ENCODE peak calls at places on chromosome 20, in seven cellular contexts. U, L, S, T, Z, D and B are unnamed samples. For H3K4me1, the result is how much of the 10 kb centered on the place peaks cover.

GRCh38 chr20:19205999-19206398 is 6.4 kb upstream of the SLC24A3 start:
- DNase-seq in D (peak), S (peak), T (peak), L (peak), U (peak), Z (no peak), B (peak)

GRCh38 chr20:8542115-8542486 is 410.0 kb downstream of the PLCB1 start:
- DNase-seq in U (no peak), T (no peak), Z (no peak), D (no peak), S (no peak), L (no peak), B (no peak)

GRCh38 chr20:21020656-21021004 is 85.5 kb downstream of the LINC00237 start:
- DNase-seq in D (no peak), S (no peak), U (no peak), Z (no peak), L (no peak), T (no peak), B (no peak)

GRCh38 chr20:25863536-25864325 is 167.1 kb upstream of the ZNF337 start:
- DNase-seq in S (no peak), T (no peak), D (no peak), L (peak), U (no peak), Z (no peak), B (peak)

GRCh38 chr20:1301031-1301529 is 27.9 kb downstream of the SDCBP2 start:
- DNase-seq in S (no peak), T (no peak), D (no peak), L (no peak), Z (no peak), U (peak), B (no peak)

GRCh38 chr20:38692436-38693411 is 31.6 kb upstream of the SLC32A1 start:
- DNase-seq in S (peak), L (peak), U (peak), Z (no peak), D (peak), T (peak), B (peak)

GRCh38 chr20:40294747-40295146 is 394.3 kb downstream of the MAFB start:
- DNase-seq in Z (no peak), D (no peak), T (no peak), L (no peak), U (no peak), S (no peak), B (no peak)

GRCh38 chr20:38946836-38947235 is 15.3 kb upstream of the DHX35 start:
- DNase-seq in T (no peak), Z (no peak), S (no peak), D (no peak), U (no peak), L (no peak), B (no peak)

GRCh38 chr20:58112017-58112781 is 116.3 kb downstream of the ANKRD60 start:
- DNase-seq in D (no peak), T (no peak), Z (no peak), S (no peak), U (peak), L (no peak), B (peak)

GRCh38 chr20:528923-529594 is 14.5 kb downstream of the CSNK2A1 start:
- DNase-seq in Z (no peak), D (no peak), U (peak), L (no peak), T (no peak), S (peak), B (no peak)

GRCh38 chr20:37407573-37408002 is 61.6 kb downstream of the SRC start:
- DNase-seq in L (no peak), Z (no peak), T (peak), S (no peak), D (peak), U (no peak), B (no peak)

GRCh38 chr20:34579191-34579661 is 20.7 kb downstream of the MAP1LC3A start:
- DNase-seq in S (peak), L (no peak), Z (no peak), T (peak), U (peak), D (peak), B (no peak)

GRCh38 chr20:36313476-36313875 is 7.3 kb downstream of the DLGAP4 start:
- DNase-seq in T (no peak), L (no peak), D (no peak), S (no peak), Z (no peak), U (no peak), B (no peak)

GRCh38 chr20:61699184-61700066 is 366.3 kb downstream of the TAF4 start:
- DNase-seq in L (peak), U (no peak), S (no peak), T (no peak), Z (no peak), D (no peak), B (no peak)

GRCh38 chr20:7272512-7272911 is 505.0 kb downstream of the BMP2 start:
- DNase-seq in U (no peak), D (no peak), S (no peak), L (no peak), T (no peak), Z (no peak), B (no peak)

GRCh38 chr20:36235892-36236785 is at the start of gene AAR2:
- DNase-seq in D (peak), T (peak), Z (peak), U (peak), S (peak), L (peak), B (peak)

GRCh38 chr20:51469046-51469445 is 73.5 kb downstream of the NFATC2 start:
- DNase-seq in D (no peak), U (no peak), T (peak), Z (no peak), S (no peak), L (no peak), B (no peak)

DNA sequence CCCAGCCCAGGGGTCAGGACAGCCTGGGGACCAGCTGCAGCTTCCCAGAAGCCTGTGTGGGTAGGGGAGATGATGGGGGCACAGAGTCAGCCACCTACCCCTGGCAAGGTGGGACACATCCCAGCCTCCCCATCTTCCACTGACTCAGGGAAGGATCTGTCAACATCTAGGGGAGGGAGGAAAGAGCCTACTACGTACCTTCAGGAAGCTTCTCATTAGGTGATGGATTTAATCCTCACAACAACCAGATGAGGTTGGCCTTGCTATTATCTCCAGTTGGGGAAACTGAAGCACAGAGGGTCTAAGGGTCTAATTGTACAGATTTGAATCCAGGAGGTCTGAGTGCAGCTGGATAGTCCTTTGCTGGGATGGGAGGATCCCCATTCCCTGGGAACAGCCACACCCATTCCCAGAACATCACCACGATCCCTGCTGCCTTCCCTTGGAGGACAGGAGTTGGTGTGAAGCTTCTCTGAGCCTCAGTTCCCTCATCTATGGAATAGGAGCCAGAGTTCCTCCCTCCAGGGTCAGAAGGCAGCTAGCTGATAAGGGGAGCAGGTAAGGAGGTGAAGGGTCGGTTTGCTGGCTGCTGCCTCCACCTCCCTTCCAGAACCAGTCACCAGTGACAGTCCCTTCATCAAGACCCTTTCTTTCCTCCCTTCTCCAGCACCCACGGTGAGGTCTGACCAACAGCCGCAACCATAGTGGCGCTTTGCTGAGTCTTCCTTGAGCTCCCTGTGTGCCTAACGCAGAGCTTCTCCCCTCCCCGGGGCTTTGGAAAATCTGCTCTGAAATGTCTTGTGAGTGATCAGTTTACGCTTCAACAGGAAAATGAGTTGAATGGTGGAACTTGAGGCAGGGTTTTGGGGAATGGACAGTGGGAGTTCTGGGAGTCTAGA is 56.8 kb downstream of the CEBPB start:
- DNase-seq in U (no peak), S (no peak), D (no peak), Z (no peak), T (no peak), L (no peak), B (no peak)
- H3K4me1 ChIP-seq in U (half or more), S (under half), D (under half), Z (under half), T (under half), L (under half), B (under half)

DNA sequence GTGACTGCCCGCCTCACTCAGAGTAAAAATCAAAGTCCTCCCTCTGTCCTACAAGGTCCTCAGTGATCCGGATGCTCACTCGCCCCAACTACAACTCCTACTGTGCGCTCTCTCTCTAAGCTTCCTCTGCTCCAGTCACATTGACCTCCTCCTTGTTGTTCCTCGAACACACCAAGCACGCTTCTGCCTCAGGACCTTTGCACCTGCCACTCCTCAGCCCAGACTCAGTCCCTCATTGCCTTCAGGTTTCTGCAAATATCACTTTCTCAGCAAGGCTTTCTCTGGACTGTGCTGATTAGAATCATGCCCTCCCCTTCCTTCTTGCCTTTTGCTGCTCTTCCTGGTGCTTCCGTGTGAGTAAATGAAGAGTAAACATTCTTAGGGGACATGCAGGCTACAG is 41.6 kb downstream of the SULF2 start:
- DNase-seq in T (no peak), U (no peak), L (no peak), Z (no peak), D (no peak), S (no peak), B (no peak)
- H3K4me1 ChIP-seq in T (under half), U (under half), L (under half), Z (under half), D (under half), S (under half), B (under half)

GRCh38 chr20:10660661-10661060 is 13.1 kb downstream of the JAG1 start:
- DNase-seq in U (no peak), T (no peak), L (no peak), D (no peak), S (peak), Z (no peak), B (no peak)
- H3K4me1 ChIP-seq in U (half or more), T (under half), L (half or more), D (half or more), S (under half), Z (under half), B (half or more)

GRCh38 chr20:50246367-50247195 is 56.0 kb downstream of the CEBPB start:
- DNase-seq in Z (no peak), S (no peak), T (no peak), L (no peak), U (no peak), D (no peak), B (no peak)
- H3K4me1 ChIP-seq in Z (under half), S (under half), T (under half), L (under half), U (under half), D (under half), B (under half)

GRCh38 chr20:53579581-53580375 is 13.9 kb downstream of the ZNF217 start:
- DNase-seq in D (no peak), T (no peak), L (no peak), S (peak), U (peak), Z (no peak), B (peak)
- H3K4me1 ChIP-seq in D (half or more), T (under half), L (under half), S (under half), U (half or more), Z (under half), B (under half)